ENCODE peak calls at places on chromosome 2, in nine cellular contexts. H, W, D, L, M, V, T, Y and A are unnamed samples.

GRCh38 chr2:28952806-28953190 is 28.3 kb upstream of the TOGARAM2 start:
- DNase-seq in V (no peak), L (no peak), D (no peak), T (no peak), M (no peak), W (no peak), Y (no peak), H (peak; percentile 69), A (peak; percentile 39)

GRCh38 chr2:49813208-49813607 is 658.9 kb upstream of the FSHR start:
- DNase-seq in D (no peak), L (no peak), W (no peak), M (no peak), Y (no peak), V (no peak), H (no peak), T (no peak), A (no peak)

GRCh38 chr2:64644240-64645013 is 9.3 kb downstream of the SERTAD2 start:
- DNase-seq in D (peak; percentile 73), M (peak; percentile 62), L (peak; percentile 85), T (peak; percentile 76), V (no peak), H (peak; percentile 77), W (no peak), Y (peak; percentile 72), A (peak; percentile 78)

GRCh38 chr2:85584857-85585780 is 888 bp downstream of the VAMP5 start:
- DNase-seq in W (no peak), T (peak; percentile 87), Y (peak; percentile 81), M (peak; percentile 96), L (no peak), H (no peak), V (no peak), D (peak; percentile 22), A (peak; percentile 71)

GRCh38 chr2:239869272-239870155 is 155.6 kb downstream of the NDUFA10 start:
- DNase-seq in H (no peak), T (no peak), M (no peak), V (no peak), Y (no peak), D (no peak), W (no peak), L (no peak), A (no peak)

GRCh38 chr2:42064417-42064942 is 16.7 kb downstream of the PKDCC start:
- DNase-seq in T (no peak), D (no peak), W (no peak), V (peak; percentile 87), Y (peak; percentile 44), M (peak; percentile 63), H (no peak), L (no peak), A (no peak)

GRCh38 chr2:99880148-99880983 is 262.0 kb downstream of the AFF3 start:
- DNase-seq in T (no peak), L (no peak), D (peak; percentile 5), M (no peak), Y (peak; percentile 47), V (peak; percentile 85), H (peak; percentile 57), W (peak; percentile 43), A (no peak)

GRCh38 chr2:98454500-98455235 is 10.0 kb downstream of the INPP4A start:
- DNase-seq in V (no peak), H (no peak), Y (no peak), T (peak; percentile 27), D (no peak), M (no peak), W (no peak), L (no peak), A (peak; percentile 54)

GRCh38 chr2:40165503-40165867 is 286.4 kb downstream of the SLC8A1 start:
- DNase-seq in Y (no peak), D (no peak), L (peak; percentile 38), V (no peak), W (peak; percentile 90), T (peak; percentile 6), H (no peak), M (no peak), A (no peak)

GRCh38 chr2:229348135-229348534 is 77.0 kb upstream of the PID1 start:
- DNase-seq in T (no peak), W (no peak), V (no peak), D (no peak), L (no peak), H (no peak), Y (peak; percentile 59), M (no peak), A (no peak)

GRCh38 chr2:114049280-114049679 is 159.4 kb downstream of the ACTR3 start:
- DNase-seq in M (no peak), V (no peak), Y (no peak), L (no peak), T (no peak), H (no peak), D (no peak), W (no peak), A (no peak)

GRCh38 chr2:188884552-188884951 is 89.6 kb upstream of the COL3A1 start:
- DNase-seq in Y (no peak), T (no peak), L (no peak), M (no peak), D (no peak), W (no peak), H (no peak), V (no peak), A (no peak)